ENCODE peak calls at places on chromosomes 13 and 19, in ten cellular contexts. A is CD8-positive, alpha-beta memory T cell; M is AG10803; F is stimulated activated CD4-positive, alpha-beta T cell treated with anti-CD3 and anti-CD28 coated beads, Interleukin-12 subunit alpha, Interleukin-12 subunit beta, amount 100 ng/mL, for 4 hours; Y is stimulated activated CD8-positive, alpha-beta memory T cell treated with anti-CD3 and anti-CD28 coated beads, Interleukin-4, amount 100 ng/mL, for 1 hour; J is AG09319; K is NCI-H524; S is HT-29; G is neural crest cell; D is NCI-H1092. T is an unnamed sample.
A peak's percentile ranks its signal among the peaks of the same experiment; 100 is the strongest.

GRCh38 chr19:35261356-35262100 is 7.2 kb upstream of the USF2 start:
- DNase-seq in A (no peak), M (no peak), F (no peak), Y (no peak), J (no peak), K (no peak), S (no peak), G (no peak), D (no peak), T (no peak)

GRCh38 chr19:48635263-48635965 is 1.8 kb downstream of the DBP start:
- DNase-seq in A (peak; percentile 66), M (no peak), F (peak; percentile 78), Y (peak; percentile 59), J (no peak), K (peak; percentile 35), S (peak; percentile 73), G (no peak), D (peak; percentile 22), T (peak; percentile 79)

GRCh38 chr19:313169-313987 is 22.2 kb upstream of the PLPP2 start:
- DNase-seq in A (no peak), M (no peak), F (no peak), Y (no peak), J (no peak), K (no peak), S (no peak), G (no peak), D (no peak), T (no peak)

GRCh38 chr19:8577247-8577646 is at the start of gene MYO1F:
- DNase-seq in A (peak; percentile 5), M (no peak), F (no peak), Y (no peak), J (no peak), K (no peak), S (no peak), G (no peak), D (no peak), T (no peak)

GRCh38 chr13:36148436-36148835 is 17.3 kb upstream of the DCLK1 start:
- DNase-seq in A (no peak), M (no peak), F (no peak), Y (no peak), J (no peak), K (no peak), S (no peak), G (no peak), D (no peak), T (no peak)

GRCh38 chr13:29679357-29680050 is 84.0 kb upstream of the SLC7A1 start:
- DNase-seq in A (no peak), M (no peak), F (no peak), Y (no peak), J (no peak), K (no peak), S (peak; percentile 64), G (no peak), D (peak; percentile 1), T (no peak)

GRCh38 chr13:107205318-107206112 is 637.6 kb upstream of the ARGLU1 start:
- DNase-seq in A (peak; percentile 24), M (peak; percentile 56), F (peak; percentile 43), Y (peak; percentile 16), J (no peak), K (peak; percentile 10), S (peak; percentile 78), G (peak; percentile 84), D (peak; percentile 64), T (peak; percentile 61)

GRCh38 chr19:38304352-38304865 is 358 bp downstream of the C19orf33 start:
- DNase-seq in A (no peak), M (no peak), F (no peak), Y (no peak), J (no peak), K (no peak), S (no peak), G (no peak), D (no peak), T (no peak)

GRCh38 chr13:73740681-73741080 is 393.5 kb downstream of the KLF12 start:
- DNase-seq in A (no peak), M (peak; percentile 79), F (no peak), Y (no peak), J (no peak), K (no peak), S (no peak), G (no peak), D (no peak), T (no peak)

GRCh38 chr13:26810095-26810494 is 49.5 kb upstream of the GPR12 start:
- DNase-seq in A (no peak), M (no peak), F (no peak), Y (no peak), J (no peak), K (no peak), S (no peak), G (no peak), D (no peak), T (no peak)

GRCh38 chr19:11227201-11227886 is 12.1 kb upstream of the ANGPTL8 start:
- DNase-seq in A (no peak), M (no peak), F (no peak), Y (no peak), J (no peak), K (no peak), S (peak; percentile 19), G (no peak), D (no peak), T (no peak)

GRCh38 chr19:577439-578392 is 5.3 kb downstream of the BSG start:
- DNase-seq in A (no peak), M (no peak), F (no peak), Y (no peak), J (no peak), K (no peak), S (no peak), G (no peak), D (no peak), T (no peak)

GRCh38 chr19:45103625-45104319 is 10.8 kb downstream of the PPP1R37 start:
- DNase-seq in A (no peak), M (no peak), F (no peak), Y (no peak), J (no peak), K (peak; percentile 69), S (no peak), G (no peak), D (no peak), T (no peak)

GRCh38 chr19:55118401-55118991 is 1.1 kb upstream of the PPP1R12C start:
- DNase-seq in A (no peak), M (peak; percentile 30), F (no peak), Y (no peak), J (no peak), K (no peak), S (no peak), G (peak; percentile 34), D (no peak), T (no peak)

GRCh38 chr13:92270990-92271389 is 872.6 kb downstream of the GPC5 start:
- DNase-seq in A (no peak), M (no peak), F (no peak), Y (no peak), J (no peak), K (no peak), S (no peak), G (no peak), D (no peak), T (no peak)

GRCh38 chr19:45440873-45441654 is 17.3 kb upstream of the ERCC1 start:
- DNase-seq in A (no peak), M (peak; percentile 51), F (no peak), Y (no peak), J (no peak), K (no peak), S (peak; percentile 61), G (no peak), D (no peak), T (no peak)

GRCh38 chr13:36418022-36418805 is 14.1 kb upstream of the CCNA1 start:
- DNase-seq in A (no peak), M (peak; percentile 17), F (no peak), Y (no peak), J (no peak), K (no peak), S (no peak), G (no peak), D (no peak), T (no peak)

GRCh38 chr19:29294343-29294811 is 81.4 kb upstream of the UQCRFS1 start:
- DNase-seq in A (no peak), M (peak; percentile 53), F (no peak), Y (no peak), J (no peak), K (no peak), S (no peak), G (no peak), D (no peak), T (no peak)

GRCh38 chr19:54029930-54030490 is 33.7 kb downstream of the VSTM1 start:
- DNase-seq in A (peak; percentile 22), M (peak; percentile 55), F (peak; percentile 42), Y (peak; percentile 15), J (peak; percentile 27), K (no peak), S (peak; percentile 94), G (peak; percentile 73), D (peak; percentile 9), T (peak; percentile 61)

GRCh38 chr13:20570540-20570939 is 3.6 kb downstream of the IFT88 start:
- DNase-seq in A (no peak), M (peak; percentile 69), F (no peak), Y (no peak), J (no peak), K (no peak), S (no peak), G (no peak), D (no peak), T (no peak)

GRCh38 chr19:29478578-29479565 is 46.9 kb upstream of the VSTM2B start:
- DNase-seq in A (no peak), M (peak; percentile 8), F (no peak), Y (no peak), J (no peak), K (no peak), S (peak; percentile 47), G (peak; percentile 52), D (peak; percentile 7), T (no peak)

GRCh38 chr19:3276341-3276799 is 51.9 kb downstream of the CELF5 start:
- DNase-seq in A (peak; percentile 50), M (no peak), F (peak; percentile 30), Y (no peak), J (no peak), K (no peak), S (peak; percentile 61), G (no peak), D (no peak), T (no peak)

GRCh38 chr13:26679945-26680516 is 80.6 kb downstream of the GPR12 start:
- DNase-seq in A (no peak), M (no peak), F (no peak), Y (no peak), J (no peak), K (peak; percentile 46), S (no peak), G (no peak), D (no peak), T (no peak)

GRCh38 chr13:60627071-60627686 is 230.2 kb downstream of the TDRD3 start:
- DNase-seq in A (no peak), M (peak; percentile 13), F (no peak), Y (no peak), J (no peak), K (peak; percentile 8), S (peak; percentile 52), G (peak; percentile 61), D (peak; percentile 11), T (peak; percentile 33)

GRCh38 chr19:12482505-12482886 is 2.1 kb downstream of the ZNF709 start:
- DNase-seq in A (no peak), M (no peak), F (no peak), Y (no peak), J (no peak), K (no peak), S (no peak), G (no peak), D (no peak), T (no peak)

GRCh38 chr19:3683405-3683865 is 16.8 kb downstream of the PIP5K1C start:
- DNase-seq in A (no peak), M (no peak), F (no peak), Y (no peak), J (no peak), K (no peak), S (no peak), G (no peak), D (no peak), T (no peak)

T was measured in LoVo.